ENCODE peak calls at places on chromosomes 11 and 22, in six cellular contexts. E is fibroblast of mammary gland, J is prostate gland, D is ovary, X is tibial artery, G is testis. I is an unnamed sample.

GRCh38 chr11:112580864-112581263 is 320.2 kb upstream of the PLET1 start:
- DNase-seq in J (no peak), X (no peak), E (no peak), G (no peak), D (no peak), I (no peak)

GRCh38 chr11:117627259-117627658 is 169.8 kb downstream of the DSCAML1 start:
- DNase-seq in X (no peak), D (no peak), E (no peak), G (no peak), J (no peak), I (no peak)

GRCh38 chr11:10631761-10632160 is 61.8 kb downstream of the IRAG1 start:
- DNase-seq in J (no peak), D (no peak), E (no peak), X (no peak), G (no peak), I (no peak)

GRCh38 chr11:113577356-113578163 is 102.4 kb upstream of the DRD2 start:
- DNase-seq in X (no peak), D (no peak), J (no peak), E (no peak), G (no peak), I (no peak)

GRCh38 chr11:76745561-76746207 is 37.5 kb upstream of the TSKU start:
- DNase-seq in J (no peak), X (no peak), D (no peak), E (no peak), G (peak; percentile 70), I (peak; percentile 60)

GRCh38 chr11:70424765-70425164 is 26.4 kb downstream of the CTTN start:
- DNase-seq in G (no peak), D (no peak), E (no peak), J (no peak), X (no peak), I (peak; percentile 68)

GRCh38 chr11:9982127-9982795 is 311.8 kb downstream of the SBF2 start:
- DNase-seq in D (no peak), X (no peak), E (peak; percentile 36), J (no peak), G (no peak), I (no peak)

GRCh38 chr22:24601217-24602104 is 1.5 kb upstream of the GGT1 start:
- DNase-seq in J (no peak), X (no peak), D (no peak), E (no peak), G (peak; percentile 90), I (peak; percentile 23)

GRCh38 chr11:100964400-100964799 is 165.2 kb downstream of the PGR start:
- DNase-seq in E (peak; percentile 24), G (no peak), D (no peak), J (no peak), X (no peak), I (no peak)

GRCh38 chr11:64088159-64089026 is 52.7 kb downstream of the FLRT1 start:
- DNase-seq in E (no peak), X (no peak), G (no peak), J (peak; percentile 32), D (no peak), I (peak; percentile 96)

DNA sequence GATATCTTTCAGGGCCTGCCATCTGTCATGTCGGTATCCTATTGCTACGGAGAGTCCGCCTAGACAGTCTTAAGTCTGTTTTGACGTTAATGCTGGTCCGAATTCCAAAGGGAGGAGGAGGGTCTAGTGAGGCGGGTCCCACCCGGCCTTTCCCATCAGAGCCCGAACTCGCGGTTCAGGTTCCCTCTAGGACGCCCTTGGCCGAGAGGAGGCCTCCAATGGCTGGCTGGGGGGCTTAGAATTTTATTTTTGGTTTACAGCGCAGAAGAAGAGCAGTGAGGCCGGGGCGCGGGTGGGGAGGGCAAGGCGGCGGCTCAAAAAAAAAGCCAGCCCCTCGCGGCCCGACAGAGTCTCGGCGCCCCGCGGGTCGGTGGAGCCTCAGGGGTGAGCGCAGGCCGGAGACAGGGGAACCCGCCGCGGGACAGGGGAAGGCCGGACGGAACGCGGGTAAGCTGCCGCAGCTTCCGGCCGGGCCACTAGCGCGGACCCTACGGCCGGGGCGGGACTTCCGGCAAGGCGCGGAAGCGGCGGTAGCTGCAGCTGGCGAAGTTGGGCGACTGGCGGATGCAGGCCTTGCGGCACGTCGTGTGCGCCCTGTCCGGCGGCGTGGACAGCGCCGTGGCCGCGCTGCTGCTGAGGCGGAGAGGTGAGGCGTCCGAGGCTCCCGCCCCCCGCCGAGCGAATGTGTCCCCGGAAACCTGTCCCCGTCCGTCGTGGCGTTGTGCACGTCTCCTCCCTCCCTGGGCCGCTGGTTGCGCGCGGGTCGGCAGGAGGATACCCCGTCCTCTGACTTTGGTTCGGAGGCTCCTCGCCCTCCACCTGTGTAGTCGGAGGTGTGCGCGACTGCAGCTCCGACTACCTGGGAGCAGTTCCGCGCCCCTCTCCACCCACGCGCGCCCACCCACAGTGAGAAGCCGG is at the start of gene TRMU:
- DNase-seq in D (peak; percentile 92), J (peak; percentile 65), G (peak; percentile 88), E (peak; percentile 78), X (peak; percentile 89), I (peak; percentile 99)
- H3K4me3 ChIP-seq in D (peak within 1 kb of the TSS; percentile 77), J (peak within 1 kb of the TSS; percentile 90), G (peak within 1 kb of the TSS; percentile 90), E (peak within 1 kb of the TSS; percentile 83), X (peak within 1 kb of the TSS; percentile 97), I (peak within 1 kb of the TSS; percentile 98)

GRCh38 chr22:28207281-28208030 is 288.4 kb upstream of the PITPNB start:
- DNase-seq in X (no peak), G (no peak), E (peak; percentile 20), J (no peak), D (no peak), I (no peak)
- H3K4me3 ChIP-seq in X (no peak overlapping the region), G (no peak overlapping the region), E (no peak overlapping the region), J (no peak overlapping the region), D (no peak overlapping the region), I (no peak overlapping the region)

GRCh38 chr11:96338910-96339703 is 3.9 kb downstream of the MAML2 start:
- DNase-seq in D (peak; percentile 57), G (peak; percentile 68), J (no peak), X (peak; percentile 73), E (peak; percentile 78), I (no peak)
- H3K4me3 ChIP-seq in D (peak overlapping the region; percentile 26), G (peak overlapping the region; percentile 15), J (peak overlapping the region; percentile 11), X (peak overlapping the region; percentile 73), E (peak overlapping the region; percentile 96), I (no peak overlapping the region)

DNA sequence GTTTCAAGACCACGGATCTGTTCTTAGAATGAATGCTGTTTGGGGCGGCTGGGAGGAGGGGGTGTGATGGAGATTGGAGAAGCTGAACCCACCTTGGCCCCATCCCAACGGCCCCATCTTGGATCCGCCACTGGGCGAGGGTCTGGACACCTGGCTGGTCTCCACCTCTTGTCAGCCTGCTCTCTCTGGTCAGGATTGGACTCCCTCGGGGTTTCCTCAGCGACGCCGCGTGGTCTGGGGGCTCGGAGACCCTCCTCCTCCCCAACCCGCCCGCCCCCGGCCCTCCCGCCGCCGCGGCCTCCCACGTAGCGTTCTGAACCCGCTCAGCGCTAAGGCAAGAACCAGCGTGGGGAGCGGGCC is 4.3 kb upstream of the FLI1 start:
- DNase-seq in X (no peak), D (no peak), E (no peak), G (no peak), J (no peak), I (no peak)
- H3K4me3 ChIP-seq in X (peak overlapping the region; percentile 41), D (no peak overlapping the region), E (no peak overlapping the region), G (no peak overlapping the region), J (no peak overlapping the region), I (no peak overlapping the region)

GRCh38 chr22:39427751-39428596 is 28.4 kb downstream of the TAB1 start:
- DNase-seq in X (no peak), E (no peak), J (no peak), G (no peak), D (no peak), I (no peak)

GRCh38 chr22:39429186-39429585 is 27.6 kb upstream of the MGAT3 start:
- DNase-seq in G (no peak), D (no peak), X (no peak), E (no peak), J (no peak), I (no peak)

GRCh38 chr22:39423976-39424375 is 24.4 kb downstream of the TAB1 start:
- DNase-seq in G (no peak), J (no peak), E (no peak), D (no peak), X (no peak), I (no peak)

GRCh38 chr22:39428597-39429071 is 28.2 kb upstream of the MGAT3 start:
- DNase-seq in E (no peak), J (no peak), X (no peak), D (no peak), G (no peak), I (peak; percentile 94)

DNA sequence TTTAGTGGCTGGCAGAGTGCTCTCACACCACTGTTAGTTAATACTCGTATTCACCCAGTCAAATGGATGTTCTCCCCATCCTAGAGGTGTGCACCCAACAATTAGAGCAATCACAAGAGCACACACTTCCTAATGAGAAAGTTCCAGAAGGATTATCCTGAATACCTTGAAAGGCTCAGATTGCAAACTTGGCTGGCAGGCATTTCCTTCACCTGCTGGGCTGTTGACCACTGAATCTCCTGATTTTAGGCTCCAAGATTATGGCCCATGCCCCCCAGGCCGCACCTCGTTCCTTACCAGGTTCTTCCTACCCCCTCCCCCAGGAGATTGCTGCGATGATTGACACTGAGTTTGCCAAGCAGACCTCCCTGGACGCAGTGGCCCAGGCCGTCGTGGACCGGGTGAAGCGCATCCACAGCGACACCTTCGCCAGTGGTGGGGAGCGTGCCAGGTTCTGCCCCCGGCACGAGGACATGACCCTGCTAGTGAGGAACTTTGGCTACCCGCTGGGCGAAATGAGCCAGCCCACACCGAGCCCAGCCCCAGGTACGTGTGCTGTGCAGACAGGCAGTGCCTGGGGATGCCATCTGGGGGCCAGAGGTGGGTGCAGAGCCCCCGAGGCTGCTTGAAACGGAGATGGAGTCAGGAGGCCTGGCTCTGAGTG is 26.9 kb downstream of the TAB1 start:
- DNase-seq in G (no peak), E (no peak), X (no peak), J (no peak), D (no peak), I (no peak)
- H3K4me3 ChIP-seq in G (no peak overlapping the region), E (no peak overlapping the region), X (no peak overlapping the region), J (no peak overlapping the region), D (no peak overlapping the region), I (no peak overlapping the region)

GRCh38 chr22:43811777-43812148 is 342 bp downstream of the EFCAB6 start:
- DNase-seq in J (no peak), G (no peak), E (peak; percentile 62), D (no peak), X (no peak), I (no peak)
- H3K4me3 ChIP-seq in J (peak overlapping the region; percentile 88), G (peak overlapping the region; percentile 82), E (peak overlapping the region; percentile 71), D (peak overlapping the region; percentile 61), X (peak overlapping the region; percentile 80), I (peak overlapping the region; percentile 72)

GRCh38 chr22:28418063-28418462 is 261.6 kb downstream of the TTC28 start:
- DNase-seq in D (no peak), X (no peak), E (no peak), J (no peak), G (no peak), I (no peak)
- H3K4me3 ChIP-seq in D (no peak overlapping the region), X (no peak overlapping the region), E (no peak overlapping the region), J (no peak overlapping the region), G (no peak overlapping the region), I (no peak overlapping the region)

GRCh38 chr11:72078477-72078876 is 1.9 kb downstream of the NUMA1 start:
- DNase-seq in J (no peak), E (no peak), X (no peak), D (no peak), G (no peak), I (no peak)
- H3K4me3 ChIP-seq in J (peak overlapping the region; percentile 59), E (peak overlapping the region; percentile 85), X (no peak overlapping the region), D (no peak overlapping the region), G (no peak overlapping the region), I (no peak overlapping the region)

I was measured in H7.